ENCODE peak calls at places on chromosomes 5 and 9, in five cellular contexts. A is body of pancreas, E is epithelial cell of proximal tubule, H is A673, X is cardiac muscle cell. C is an unnamed sample.

GRCh38 chr5:68242743-68243142 is 27.2 kb downstream of the PIK3R1 start:
- DNase-seq in A (peak), E (peak), H (no peak), X (no peak), C (no peak)

GRCh38 chr5:115543931-115544370 is 624 bp downstream of the FEM1C start:
- DNase-seq in A (peak), E (no peak), H (peak), X (peak), C (no peak)

GRCh38 chr9:122088880-122089567 is 4.1 kb downstream of the TTLL11 start:
- DNase-seq in A (peak), E (no peak), H (no peak), X (no peak), C (no peak)

GRCh38 chr9:89963280-89963679 is 358.5 kb downstream of the GADD45G start:
- DNase-seq in A (no peak), E (no peak), H (no peak), X (no peak), C (no peak)

GRCh38 chr5:19795218-19795617 is 192.8 kb downstream of the CDH18 start:
- DNase-seq in A (no peak), E (no peak), H (peak), X (peak), C (no peak)

GRCh38 chr5:32507738-32508434 is 63.3 kb upstream of the ZFR start:
- DNase-seq in A (peak), E (no peak), H (no peak), X (peak), C (no peak)

GRCh38 chr9:68933434-68934318 is 80.2 kb downstream of the PRKACG start:
- DNase-seq in A (peak), E (no peak), H (no peak), X (no peak), C (no peak)

GRCh38 chr5:19739691-19740090 is 248.3 kb downstream of the CDH18 start:
- DNase-seq in A (no peak), E (no peak), H (peak), X (no peak), C (no peak)

GRCh38 chr9:13023498-13023897 is 248.7 kb downstream of the LURAP1L start:
- DNase-seq in A (no peak), E (no peak), H (no peak), X (no peak), C (no peak)

GRCh38 chr5:132476853-132477729 is 13.5 kb downstream of the IRF1 start:
- DNase-seq in A (no peak), E (no peak), H (no peak), X (no peak), C (no peak)

GRCh38 chr9:109252291-109252690 is 68.6 kb downstream of the EPB41L4B start:
- DNase-seq in A (no peak), E (no peak), H (no peak), X (no peak), C (no peak)

GRCh38 chr5:167770461-167770860 is 521.0 kb upstream of the WWC1 start:
- DNase-seq in A (no peak), E (no peak), H (no peak), X (peak), C (no peak)

GRCh38 chr5:14306415-14306814 is 163.3 kb downstream of the TRIO start:
- DNase-seq in A (no peak), E (no peak), H (no peak), X (no peak), C (no peak)

GRCh38 chr9:135087489-135087791 is at the start of gene OLFM1:
- DNase-seq in A (peak), E (no peak), H (peak), X (peak), C (no peak)

GRCh38 chr5:152599096-152599495 is 194.0 kb upstream of the NMUR2 start:
- DNase-seq in A (no peak), E (no peak), H (no peak), X (no peak), C (no peak)

GRCh38 chr9:962023-962422 is 14.4 kb upstream of the DMRT3 start:
- DNase-seq in A (no peak), E (peak), H (no peak), X (no peak), C (peak)

GRCh38 chr9:136346157-136346481 is 17.4 kb downstream of the DNLZ start:
- DNase-seq in A (no peak), E (no peak), H (no peak), X (no peak), C (no peak)
- H3K4me3 ChIP-seq in A (no peak), E (no peak), H (no peak), X (no peak), C (no peak)

DNA sequence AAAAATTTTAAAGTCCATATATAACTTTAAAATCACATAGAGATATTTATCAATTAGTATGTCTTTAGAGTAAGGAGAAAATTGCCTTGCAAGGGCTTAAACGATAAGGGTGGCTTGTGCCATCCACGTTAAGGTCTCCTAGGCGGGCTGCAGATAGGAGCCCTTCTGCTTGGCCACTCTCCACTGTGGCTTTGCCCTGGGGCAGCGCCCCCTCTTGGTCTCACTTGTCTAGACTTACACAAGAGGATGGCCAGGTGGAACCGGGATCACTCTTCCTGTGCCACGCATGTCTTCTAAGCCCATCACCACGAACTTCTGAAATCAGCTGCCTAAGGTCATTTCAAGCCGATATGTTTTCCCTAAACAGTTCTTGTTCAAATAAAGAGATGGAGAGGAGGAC is 2.9 kb downstream of the FPGS start:
- DNase-seq in A (no peak), E (no peak), H (peak), X (peak), C (no peak)
- TF ChIP-seq CTCF in A (no peak), E (peak), H (peak), X (peak), C (peak)

GRCh38 chr5:159033351-159033657 is 66.4 kb downstream of the EBF1 start:
- DNase-seq in A (no peak), E (no peak), H (peak), X (peak), C (no peak)
- H3K4me3 ChIP-seq in A (no peak), E (no peak), H (no peak), X (no peak), C (no peak)

DNA sequence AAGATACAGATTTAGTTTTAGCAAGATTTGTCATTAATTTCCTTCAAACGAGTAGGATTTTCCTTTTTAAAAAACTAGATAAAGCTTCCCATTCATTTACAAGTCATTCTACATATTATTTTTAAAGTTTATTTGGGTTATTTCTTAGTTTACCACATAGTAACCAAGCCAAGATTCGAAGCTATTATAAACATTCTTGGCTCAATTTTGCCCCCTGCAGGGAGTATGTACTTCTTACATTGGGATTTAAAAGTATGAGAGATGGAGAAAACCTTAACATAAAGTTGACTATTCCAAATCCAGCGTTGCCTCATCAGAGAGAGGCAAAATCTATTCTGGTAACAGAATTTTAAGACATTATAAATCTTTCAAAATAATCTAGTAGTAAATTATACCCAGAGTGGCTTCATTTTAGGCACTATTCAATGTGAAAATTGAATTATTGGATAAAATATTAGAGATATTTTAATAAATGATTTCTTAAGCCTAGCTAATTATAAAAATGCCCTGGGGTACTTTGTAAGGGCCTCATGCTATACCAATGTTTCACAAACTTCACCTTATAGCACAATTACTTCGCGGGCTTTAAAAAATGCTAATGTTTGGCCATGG is 39.1 kb downstream of the FBN2 start:
- DNase-seq in A (peak), E (peak), H (peak), X (peak), C (peak)
- TF ChIP-seq CTCF in A (peak), E (peak), H (peak), X (peak), C (peak)

GRCh38 chr5:169584998-169585451 is 1.5 kb downstream of the SPDL1 start:
- DNase-seq in A (no peak), E (no peak), H (no peak), X (no peak), C (no peak)

GRCh38 chr5:169583424-169584215 is at the start of gene SPDL1:
- DNase-seq in A (peak), E (peak), H (peak), X (peak), C (peak)

GRCh38 chr5:169581580-169582227 is 1.9 kb upstream of the SPDL1 start:
- DNase-seq in A (peak), E (no peak), H (peak), X (peak), C (no peak)

GRCh38 chr5:169580964-169581363 is 2.6 kb upstream of the SPDL1 start:
- DNase-seq in A (no peak), E (no peak), H (no peak), X (no peak), C (no peak)

GRCh38 chr5:169583101-169583423 is 511 bp upstream of the SPDL1 start:
- DNase-seq in A (no peak), E (no peak), H (no peak), X (no peak), C (no peak)
- H3K4me3 ChIP-seq in A (no peak), E (peak), H (peak), X (peak), C (peak)